ENCODE peak calls at places on chromosome 12, in five cellular contexts. One of them, this sample, is unnamed.

GRCh38 chr12:42372154-42372791 is 46.3 kb downstream of the PPHLN1 start:
- DNase-seq in right lobe of liver: no peak
- DNase-seq in CD4-positive, alpha-beta T cell: no peak
- DNase-seq in CD8-positive, alpha-beta T cell: peak
- DNase-seq in PC-3: peak
- DNase-seq in this sample: no peak

GRCh38 chr12:13179159-13180074 is 17.1 kb upstream of the EMP1 start:
- DNase-seq in PC-3: peak
- DNase-seq in right lobe of liver: no peak
- DNase-seq in CD4-positive, alpha-beta T cell: peak
- DNase-seq in CD8-positive, alpha-beta T cell: peak
- DNase-seq in this sample: peak

GRCh38 chr12:81077686-81078441 is at the start of gene ACSS3:
- DNase-seq in CD8-positive, alpha-beta T cell: no peak
- DNase-seq in PC-3: no peak
- DNase-seq in CD4-positive, alpha-beta T cell: no peak
- DNase-seq in right lobe of liver: peak
- DNase-seq in this sample: no peak

GRCh38 chr12:128178551-128178950 is 88.4 kb upstream of the TMEM132C start:
- DNase-seq in right lobe of liver: no peak
- DNase-seq in CD4-positive, alpha-beta T cell: no peak
- DNase-seq in PC-3: peak
- DNase-seq in CD8-positive, alpha-beta T cell: no peak
- DNase-seq in this sample: no peak

GRCh38 chr12:21169878-21170472 is 39.0 kb downstream of the SLCO1B1 start:
- DNase-seq in PC-3: peak
- DNase-seq in right lobe of liver: no peak
- DNase-seq in CD8-positive, alpha-beta T cell: no peak
- DNase-seq in CD4-positive, alpha-beta T cell: no peak
- DNase-seq in this sample: no peak

GRCh38 chr12:65836419-65837197 is 12.3 kb downstream of the HMGA2 start:
- DNase-seq in PC-3: peak
- DNase-seq in CD4-positive, alpha-beta T cell: no peak
- DNase-seq in right lobe of liver: no peak
- DNase-seq in CD8-positive, alpha-beta T cell: no peak
- DNase-seq in this sample: no peak

GRCh38 chr12:40158592-40159111 is 52.8 kb upstream of the SLC2A13 start:
- DNase-seq in CD4-positive, alpha-beta T cell: no peak
- DNase-seq in PC-3: no peak
- DNase-seq in CD8-positive, alpha-beta T cell: no peak
- DNase-seq in right lobe of liver: no peak
- DNase-seq in this sample: peak

GRCh38 chr12:78284417-78284816 is 453.7 kb downstream of the NAV3 start:
- DNase-seq in CD8-positive, alpha-beta T cell: no peak
- DNase-seq in right lobe of liver: no peak
- DNase-seq in PC-3: no peak
- DNase-seq in CD4-positive, alpha-beta T cell: no peak
- DNase-seq in this sample: no peak

GRCh38 chr12:132761032-132761910 is at the start of gene ANKLE2:
- DNase-seq in CD4-positive, alpha-beta T cell: peak
- DNase-seq in right lobe of liver: peak
- DNase-seq in PC-3: peak
- DNase-seq in CD8-positive, alpha-beta T cell: peak
- DNase-seq in this sample: peak

GRCh38 chr12:122894173-122895121 is 1.5 kb downstream of the VPS37B start:
- DNase-seq in CD4-positive, alpha-beta T cell: no peak
- DNase-seq in PC-3: peak
- DNase-seq in right lobe of liver: no peak
- DNase-seq in CD8-positive, alpha-beta T cell: no peak
- DNase-seq in this sample: no peak

GRCh38 chr12:124457287-124458219 is 109.9 kb downstream of the NCOR2 start:
- DNase-seq in right lobe of liver: peak
- DNase-seq in CD4-positive, alpha-beta T cell: peak
- DNase-seq in CD8-positive, alpha-beta T cell: peak
- DNase-seq in PC-3: no peak
- DNase-seq in this sample: no peak

GRCh38 chr12:68823711-68824110 is 15.7 kb downstream of the MDM2 start:
- DNase-seq in right lobe of liver: no peak
- DNase-seq in PC-3: no peak
- DNase-seq in CD4-positive, alpha-beta T cell: no peak
- DNase-seq in CD8-positive, alpha-beta T cell: no peak
- DNase-seq in this sample: no peak

GRCh38 chr12:101653503-101653902 is 43.9 kb upstream of the CHPT1 start:
- DNase-seq in CD4-positive, alpha-beta T cell: no peak
- DNase-seq in PC-3: no peak
- DNase-seq in right lobe of liver: no peak
- DNase-seq in CD8-positive, alpha-beta T cell: no peak
- DNase-seq in this sample: no peak

GRCh38 chr12:69756088-69756731 is 17.6 kb downstream of the RAB3IP start:
- DNase-seq in right lobe of liver: no peak
- DNase-seq in PC-3: no peak
- DNase-seq in CD4-positive, alpha-beta T cell: no peak
- DNase-seq in CD8-positive, alpha-beta T cell: no peak
- DNase-seq in this sample: no peak

GRCh38 chr12:67827820-67828383 is 161.3 kb upstream of the IFNG-AS1 start:
- DNase-seq in PC-3: peak
- DNase-seq in CD4-positive, alpha-beta T cell: peak
- DNase-seq in right lobe of liver: no peak
- DNase-seq in CD8-positive, alpha-beta T cell: peak
- DNase-seq in this sample: peak

GRCh38 chr12:110117948-110118685 is 6.0 kb upstream of the IFT81 start:
- DNase-seq in right lobe of liver: no peak
- DNase-seq in PC-3: no peak
- DNase-seq in CD4-positive, alpha-beta T cell: no peak
- DNase-seq in CD8-positive, alpha-beta T cell: no peak
- DNase-seq in this sample: no peak
- H3K27ac ChIP-seq in right lobe of liver: no peak
- H3K27ac ChIP-seq in PC-3: no peak
- H3K27ac ChIP-seq in CD4-positive, alpha-beta T cell: no peak
- H3K27ac ChIP-seq in CD8-positive, alpha-beta T cell: no peak
- H3K27ac ChIP-seq in this sample: no peak

GRCh38 chr12:112977641-112978040 is 678 bp upstream of the OAS2 start:
- DNase-seq in CD4-positive, alpha-beta T cell: no peak
- DNase-seq in right lobe of liver: no peak
- DNase-seq in PC-3: no peak
- DNase-seq in CD8-positive, alpha-beta T cell: no peak
- DNase-seq in this sample: no peak
- H3K27ac ChIP-seq in CD4-positive, alpha-beta T cell: peak
- H3K27ac ChIP-seq in right lobe of liver: peak
- H3K27ac ChIP-seq in PC-3: peak
- H3K27ac ChIP-seq in CD8-positive, alpha-beta T cell: peak
- H3K27ac ChIP-seq in this sample: peak

GRCh38 chr12:47718531-47718930 is 6.8 kb downstream of the ENDOU start:
- DNase-seq in PC-3: no peak
- DNase-seq in CD4-positive, alpha-beta T cell: no peak
- DNase-seq in right lobe of liver: no peak
- DNase-seq in CD8-positive, alpha-beta T cell: no peak
- DNase-seq in this sample: no peak

GRCh38 chr12:47715393-47715876 is 9.6 kb upstream of the RPAP3 start:
- DNase-seq in CD8-positive, alpha-beta T cell: peak
- DNase-seq in right lobe of liver: peak
- DNase-seq in PC-3: peak
- DNase-seq in CD4-positive, alpha-beta T cell: peak
- DNase-seq in this sample: no peak

GRCh38 chr12:47715877-47716548 is 9.3 kb downstream of the ENDOU start:
- DNase-seq in right lobe of liver: no peak
- DNase-seq in CD8-positive, alpha-beta T cell: no peak
- DNase-seq in CD4-positive, alpha-beta T cell: no peak
- DNase-seq in PC-3: no peak
- DNase-seq in this sample: no peak

GRCh38 chr12:47717046-47717442 is 8.2 kb downstream of the ENDOU start:
- DNase-seq in right lobe of liver: no peak
- DNase-seq in PC-3: no peak
- DNase-seq in CD4-positive, alpha-beta T cell: no peak
- DNase-seq in CD8-positive, alpha-beta T cell: no peak
- DNase-seq in this sample: no peak

DNA sequence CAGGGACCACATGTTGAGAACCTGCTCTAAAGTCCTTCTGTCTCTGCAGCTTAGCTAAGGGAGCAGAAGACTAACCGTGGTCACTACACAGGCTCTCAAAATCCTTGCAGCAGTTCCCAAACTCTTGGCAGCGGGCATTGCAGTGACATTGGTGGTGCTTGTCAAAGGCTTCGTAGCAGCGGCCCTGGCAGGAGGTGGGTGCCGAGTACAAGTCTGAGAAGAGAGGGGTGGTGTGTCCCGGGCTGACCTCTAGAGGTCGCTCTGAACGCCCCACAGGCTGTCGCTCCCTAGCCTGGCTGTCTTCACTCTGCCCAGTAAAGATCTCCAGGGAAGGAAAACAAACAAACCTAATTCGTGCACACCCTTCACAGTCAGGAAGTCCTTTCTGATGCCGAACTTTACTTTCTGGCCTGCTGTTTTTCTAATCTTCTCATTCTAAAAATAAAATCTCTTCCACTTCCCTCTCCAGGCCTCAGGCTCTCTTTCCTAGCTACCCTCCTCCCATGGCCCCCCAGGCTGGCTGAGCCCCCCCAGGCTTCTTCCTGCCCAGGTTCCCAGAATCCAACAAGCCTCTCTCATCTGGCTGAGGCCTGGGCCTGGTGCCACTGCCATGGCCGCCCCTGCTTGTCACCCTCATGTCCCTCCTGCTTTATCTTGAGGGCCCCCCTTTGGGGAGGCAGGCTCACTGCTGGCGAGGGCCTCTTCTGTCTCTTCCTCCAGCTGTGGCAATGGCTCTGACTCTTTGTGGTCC is 7.7 kb downstream of the ENDOU start:
- DNase-seq in right lobe of liver: peak
- DNase-seq in PC-3: peak
- DNase-seq in CD4-positive, alpha-beta T cell: peak
- DNase-seq in CD8-positive, alpha-beta T cell: peak
- DNase-seq in this sample: no peak
- H3K27ac ChIP-seq in right lobe of liver: peak
- H3K27ac ChIP-seq in PC-3: no peak
- H3K27ac ChIP-seq in CD4-positive, alpha-beta T cell: no peak
- H3K27ac ChIP-seq in CD8-positive, alpha-beta T cell: no peak
- H3K27ac ChIP-seq in this sample: no peak

DNA sequence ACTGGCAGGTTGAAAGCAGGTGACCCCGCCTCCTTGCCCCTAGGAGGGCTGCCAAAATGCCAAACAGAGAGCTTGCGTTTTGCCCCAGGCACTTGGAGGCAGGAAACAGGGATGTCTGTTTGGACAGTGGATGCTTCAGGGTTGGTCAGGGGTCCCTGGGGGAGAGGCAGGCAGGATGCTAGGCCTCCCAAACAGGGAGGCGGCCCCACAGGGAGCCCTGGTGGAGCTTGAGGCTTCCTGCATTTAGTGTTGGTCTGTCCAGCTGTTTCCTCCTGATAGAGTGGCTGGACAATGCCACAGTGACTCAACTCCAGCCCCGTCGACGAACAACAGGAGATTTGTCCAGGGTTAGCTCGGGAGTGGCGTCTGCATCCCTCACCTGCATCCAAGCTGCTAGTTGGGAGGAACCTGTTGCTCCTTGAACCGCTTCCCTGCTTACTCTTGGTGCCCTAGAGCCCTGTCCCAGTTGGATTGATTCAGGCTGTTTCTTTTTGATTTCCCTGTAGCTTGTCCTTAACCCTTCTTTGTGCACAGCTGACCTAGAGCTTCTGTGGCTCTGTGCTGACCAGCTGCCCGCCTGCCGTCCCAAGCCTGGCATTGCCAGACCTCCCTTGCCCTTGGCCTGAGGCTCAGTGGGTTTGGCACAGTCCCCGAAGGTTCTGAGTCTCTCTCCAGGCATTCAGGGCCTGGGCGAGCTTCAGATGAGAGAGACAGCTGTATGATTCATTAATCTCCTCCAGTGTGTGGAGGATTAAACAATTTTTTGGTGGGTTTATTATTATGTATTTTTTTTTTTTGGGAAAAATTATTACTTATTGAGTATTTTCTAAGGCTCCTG is 45.9 kb downstream of the TSPAN9 start:
- DNase-seq in CD4-positive, alpha-beta T cell: no peak
- DNase-seq in right lobe of liver: no peak
- DNase-seq in PC-3: peak
- DNase-seq in CD8-positive, alpha-beta T cell: no peak
- DNase-seq in this sample: no peak
- H3K27ac ChIP-seq in CD4-positive, alpha-beta T cell: no peak
- H3K27ac ChIP-seq in right lobe of liver: peak
- H3K27ac ChIP-seq in PC-3: peak
- H3K27ac ChIP-seq in CD8-positive, alpha-beta T cell: no peak
- H3K27ac ChIP-seq in this sample: no peak

GRCh38 chr12:91140660-91141045 is 29.4 kb upstream of the LUM start:
- DNase-seq in CD4-positive, alpha-beta T cell: no peak
- DNase-seq in right lobe of liver: no peak
- DNase-seq in CD8-positive, alpha-beta T cell: no peak
- DNase-seq in PC-3: peak
- DNase-seq in this sample: no peak

GRCh38 chr12:91142184-91142583 is 30.9 kb upstream of the LUM start:
- DNase-seq in CD4-positive, alpha-beta T cell: no peak
- DNase-seq in CD8-positive, alpha-beta T cell: no peak
- DNase-seq in right lobe of liver: no peak
- DNase-seq in PC-3: no peak
- DNase-seq in this sample: no peak

GRCh38 chr12:91138337-91138905 is 27.1 kb upstream of the LUM start:
- DNase-seq in CD4-positive, alpha-beta T cell: no peak
- DNase-seq in PC-3: no peak
- DNase-seq in CD8-positive, alpha-beta T cell: no peak
- DNase-seq in right lobe of liver: no peak
- DNase-seq in this sample: no peak

GRCh38 chr12:91139264-91139663 is 28.0 kb upstream of the LUM start:
- DNase-seq in CD4-positive, alpha-beta T cell: no peak
- DNase-seq in PC-3: no peak
- DNase-seq in CD8-positive, alpha-beta T cell: no peak
- DNase-seq in right lobe of liver: no peak
- DNase-seq in this sample: no peak

GRCh38 chr12:91139981-91140659 is 28.8 kb upstream of the LUM start:
- DNase-seq in CD8-positive, alpha-beta T cell: no peak
- DNase-seq in right lobe of liver: no peak
- DNase-seq in PC-3: peak
- DNase-seq in CD4-positive, alpha-beta T cell: no peak
- DNase-seq in this sample: no peak
- H3K27ac ChIP-seq in CD8-positive, alpha-beta T cell: no peak
- H3K27ac ChIP-seq in right lobe of liver: no peak
- H3K27ac ChIP-seq in PC-3: no peak
- H3K27ac ChIP-seq in CD4-positive, alpha-beta T cell: no peak
- H3K27ac ChIP-seq in this sample: no peak

GRCh38 chr12:91001306-91001705 is 3.5 kb downstream of the EPYC start:
- DNase-seq in CD4-positive, alpha-beta T cell: no peak
- DNase-seq in CD8-positive, alpha-beta T cell: no peak
- DNase-seq in PC-3: no peak
- DNase-seq in right lobe of liver: no peak
- DNase-seq in this sample: no peak

GRCh38 chr12:90999518-90999917 is 5.3 kb downstream of the EPYC start:
- DNase-seq in right lobe of liver: no peak
- DNase-seq in CD4-positive, alpha-beta T cell: no peak
- DNase-seq in PC-3: peak
- DNase-seq in CD8-positive, alpha-beta T cell: no peak
- DNase-seq in this sample: no peak

GRCh38 chr12:91003737-91004136 is 1.0 kb downstream of the EPYC start:
- DNase-seq in right lobe of liver: no peak
- DNase-seq in CD8-positive, alpha-beta T cell: no peak
- DNase-seq in CD4-positive, alpha-beta T cell: no peak
- DNase-seq in PC-3: no peak
- DNase-seq in this sample: no peak

GRCh38 chr12:90995041-90995440 is 9.7 kb downstream of the EPYC start:
- DNase-seq in right lobe of liver: no peak
- DNase-seq in CD8-positive, alpha-beta T cell: no peak
- DNase-seq in PC-3: no peak
- DNase-seq in CD4-positive, alpha-beta T cell: no peak
- DNase-seq in this sample: no peak

GRCh38 chr12:90999946-91000345 is 4.8 kb downstream of the EPYC start:
- DNase-seq in right lobe of liver: no peak
- DNase-seq in PC-3: peak
- DNase-seq in CD8-positive, alpha-beta T cell: no peak
- DNase-seq in CD4-positive, alpha-beta T cell: no peak
- DNase-seq in this sample: no peak
- H3K27ac ChIP-seq in right lobe of liver: no peak
- H3K27ac ChIP-seq in PC-3: peak
- H3K27ac ChIP-seq in CD8-positive, alpha-beta T cell: no peak
- H3K27ac ChIP-seq in CD4-positive, alpha-beta T cell: no peak
- H3K27ac ChIP-seq in this sample: peak

This sample was measured in epithelial cell of prostate.